ENCODE peak calls at places on chromosomes 2 and 18, in seven cellular contexts. One of them, this sample, is unnamed.
A peak's percentile ranks its signal among the peaks of the same experiment; 100 is the strongest.

GRCh38 chr2:239328306-239329191 is 72.3 kb downstream of the HDAC4 start:
- DNase-seq in Jurkat, Clone E6-1: no peak
- DNase-seq in GM12865: no peak
- DNase-seq in mucosa of descending colon: no peak
- DNase-seq in brain microvascular endothelial cell: peak; percentile 52
- DNase-seq in endothelial cell of umbilical vein: peak; percentile 63
- DNase-seq in HepG2: no peak
- DNase-seq in this sample: peak; percentile 84

GRCh38 chr2:152335851-152336102 is 803 bp downstream of the FMNL2 start:
- DNase-seq in Jurkat, Clone E6-1: no peak
- DNase-seq in GM12865: no peak
- DNase-seq in mucosa of descending colon: no peak
- DNase-seq in brain microvascular endothelial cell: no peak
- DNase-seq in endothelial cell of umbilical vein: no peak
- DNase-seq in HepG2: no peak
- DNase-seq in this sample: no peak

GRCh38 chr18:24342347-24342746 is 55.3 kb downstream of the OSBPL1A start:
- DNase-seq in Jurkat, Clone E6-1: no peak
- DNase-seq in GM12865: no peak
- DNase-seq in mucosa of descending colon: no peak
- DNase-seq in brain microvascular endothelial cell: peak; percentile 32
- DNase-seq in endothelial cell of umbilical vein: no peak
- DNase-seq in HepG2: no peak
- DNase-seq in this sample: no peak

GRCh38 chr2:12534646-12535263 is 182.0 kb upstream of the TRIB2 start:
- DNase-seq in Jurkat, Clone E6-1: no peak
- DNase-seq in GM12865: no peak
- DNase-seq in mucosa of descending colon: no peak
- DNase-seq in brain microvascular endothelial cell: peak; percentile 91
- DNase-seq in endothelial cell of umbilical vein: no peak
- DNase-seq in HepG2: no peak
- DNase-seq in this sample: no peak

GRCh38 chr2:237687666-237688065 is 60.3 kb downstream of the LRRFIP1 start:
- DNase-seq in Jurkat, Clone E6-1: peak; percentile 66
- DNase-seq in GM12865: peak; percentile 87
- DNase-seq in mucosa of descending colon: peak; percentile 75
- DNase-seq in brain microvascular endothelial cell: peak; percentile 99
- DNase-seq in endothelial cell of umbilical vein: no peak
- DNase-seq in HepG2: peak; percentile 90
- DNase-seq in this sample: peak; percentile 68

GRCh38 chr2:30257266-30258214 is 26.2 kb downstream of the LBH start:
- DNase-seq in Jurkat, Clone E6-1: peak; percentile 57
- DNase-seq in GM12865: no peak
- DNase-seq in mucosa of descending colon: no peak
- DNase-seq in brain microvascular endothelial cell: no peak
- DNase-seq in endothelial cell of umbilical vein: no peak
- DNase-seq in HepG2: no peak
- DNase-seq in this sample: no peak

GRCh38 chr18:11767935-11768334 is 78.9 kb downstream of the GNAL start:
- DNase-seq in Jurkat, Clone E6-1: no peak
- DNase-seq in GM12865: no peak
- DNase-seq in mucosa of descending colon: no peak
- DNase-seq in brain microvascular endothelial cell: no peak
- DNase-seq in endothelial cell of umbilical vein: no peak
- DNase-seq in HepG2: no peak
- DNase-seq in this sample: no peak

GRCh38 chr2:188931361-188931760 is 42.8 kb upstream of the COL3A1 start:
- DNase-seq in Jurkat, Clone E6-1: no peak
- DNase-seq in GM12865: no peak
- DNase-seq in mucosa of descending colon: no peak
- DNase-seq in brain microvascular endothelial cell: no peak
- DNase-seq in endothelial cell of umbilical vein: no peak
- DNase-seq in HepG2: no peak
- DNase-seq in this sample: no peak

GRCh38 chr2:238739668-238740067 is 108.2 kb upstream of the TWIST2 start:
- DNase-seq in Jurkat, Clone E6-1: no peak
- DNase-seq in GM12865: no peak
- DNase-seq in mucosa of descending colon: no peak
- DNase-seq in brain microvascular endothelial cell: no peak
- DNase-seq in endothelial cell of umbilical vein: no peak
- DNase-seq in HepG2: no peak
- DNase-seq in this sample: no peak

GRCh38 chr2:20012282-20013060 is at the start of gene MATN3:
- DNase-seq in Jurkat, Clone E6-1: no peak
- DNase-seq in GM12865: no peak
- DNase-seq in mucosa of descending colon: peak; percentile 46
- DNase-seq in brain microvascular endothelial cell: no peak
- DNase-seq in endothelial cell of umbilical vein: no peak
- DNase-seq in HepG2: peak; percentile 68
- DNase-seq in this sample: peak; percentile 52

GRCh38 chr18:58348517-58348916 is 280.4 kb downstream of the ALPK2 start:
- DNase-seq in Jurkat, Clone E6-1: no peak
- DNase-seq in GM12865: no peak
- DNase-seq in mucosa of descending colon: no peak
- DNase-seq in brain microvascular endothelial cell: no peak
- DNase-seq in endothelial cell of umbilical vein: no peak
- DNase-seq in HepG2: no peak
- DNase-seq in this sample: no peak

GRCh38 chr2:174752403-174753037 is 11.8 kb downstream of the CHRNA1 start:
- DNase-seq in Jurkat, Clone E6-1: no peak
- DNase-seq in GM12865: peak; percentile 82
- DNase-seq in mucosa of descending colon: no peak
- DNase-seq in brain microvascular endothelial cell: no peak
- DNase-seq in endothelial cell of umbilical vein: no peak
- DNase-seq in HepG2: no peak
- DNase-seq in this sample: peak; percentile 16

GRCh38 chr2:141959941-141960340 is 170.9 kb downstream of the LRP1B start:
- DNase-seq in Jurkat, Clone E6-1: no peak
- DNase-seq in GM12865: no peak
- DNase-seq in mucosa of descending colon: no peak
- DNase-seq in brain microvascular endothelial cell: no peak
- DNase-seq in endothelial cell of umbilical vein: no peak
- DNase-seq in HepG2: no peak
- DNase-seq in this sample: no peak

GRCh38 chr2:209426432-209426831 is 2.6 kb downstream of the MAP2 start:
- DNase-seq in Jurkat, Clone E6-1: no peak
- DNase-seq in GM12865: no peak
- DNase-seq in mucosa of descending colon: no peak
- DNase-seq in brain microvascular endothelial cell: no peak
- DNase-seq in endothelial cell of umbilical vein: peak; percentile 4
- DNase-seq in HepG2: no peak
- DNase-seq in this sample: no peak

GRCh38 chr2:229980440-229981184 is 58.3 kb downstream of the FBXO36 start:
- DNase-seq in Jurkat, Clone E6-1: peak; percentile 11
- DNase-seq in GM12865: peak; percentile 68
- DNase-seq in mucosa of descending colon: peak; percentile 14
- DNase-seq in brain microvascular endothelial cell: peak; percentile 76
- DNase-seq in endothelial cell of umbilical vein: peak; percentile 90
- DNase-seq in HepG2: no peak
- DNase-seq in this sample: peak; percentile 33

GRCh38 chr18:36415606-36416005 is 118.1 kb downstream of the FHOD3 start:
- DNase-seq in Jurkat, Clone E6-1: no peak
- DNase-seq in GM12865: no peak
- DNase-seq in mucosa of descending colon: no peak
- DNase-seq in brain microvascular endothelial cell: no peak
- DNase-seq in endothelial cell of umbilical vein: no peak
- DNase-seq in HepG2: no peak
- DNase-seq in this sample: no peak

GRCh38 chr2:16349811-16350210 is 315.8 kb downstream of the CYRIA start:
- DNase-seq in Jurkat, Clone E6-1: no peak
- DNase-seq in GM12865: no peak
- DNase-seq in mucosa of descending colon: no peak
- DNase-seq in brain microvascular endothelial cell: no peak
- DNase-seq in endothelial cell of umbilical vein: no peak
- DNase-seq in HepG2: no peak
- DNase-seq in this sample: no peak

GRCh38 chr18:8901019-8901418 is 195.7 kb downstream of the MTCL1 start:
- DNase-seq in Jurkat, Clone E6-1: no peak
- DNase-seq in GM12865: peak; percentile 14
- DNase-seq in mucosa of descending colon: no peak
- DNase-seq in brain microvascular endothelial cell: no peak
- DNase-seq in endothelial cell of umbilical vein: no peak
- DNase-seq in HepG2: no peak
- DNase-seq in this sample: no peak

GRCh38 chr2:125837108-125837507 is 818.9 kb upstream of the GYPC start:
- DNase-seq in Jurkat, Clone E6-1: no peak
- DNase-seq in GM12865: no peak
- DNase-seq in mucosa of descending colon: peak; percentile 18
- DNase-seq in brain microvascular endothelial cell: no peak
- DNase-seq in endothelial cell of umbilical vein: no peak
- DNase-seq in HepG2: no peak
- DNase-seq in this sample: peak; percentile 15

GRCh38 chr2:221283896-221284295 is 288.2 kb downstream of the EPHA4 start:
- DNase-seq in Jurkat, Clone E6-1: no peak
- DNase-seq in GM12865: no peak
- DNase-seq in mucosa of descending colon: no peak
- DNase-seq in brain microvascular endothelial cell: no peak
- DNase-seq in endothelial cell of umbilical vein: no peak
- DNase-seq in HepG2: no peak
- DNase-seq in this sample: no peak

GRCh38 chr18:55907352-55908045 is 319.5 kb upstream of the TCF4 start:
- DNase-seq in Jurkat, Clone E6-1: no peak
- DNase-seq in GM12865: no peak
- DNase-seq in mucosa of descending colon: peak; percentile 10
- DNase-seq in brain microvascular endothelial cell: no peak
- DNase-seq in endothelial cell of umbilical vein: peak; percentile 22
- DNase-seq in HepG2: no peak
- DNase-seq in this sample: no peak

GRCh38 chr2:24124003-24124585 is 825 bp downstream of the FAM228B start:
- DNase-seq in Jurkat, Clone E6-1: no peak
- DNase-seq in GM12865: no peak
- DNase-seq in mucosa of descending colon: no peak
- DNase-seq in brain microvascular endothelial cell: peak; percentile 30
- DNase-seq in endothelial cell of umbilical vein: no peak
- DNase-seq in HepG2: no peak
- DNase-seq in this sample: no peak

GRCh38 chr18:79200546-79201268 is 131.5 kb downstream of the ATP9B start:
- DNase-seq in Jurkat, Clone E6-1: peak; percentile 4
- DNase-seq in GM12865: peak; percentile 46
- DNase-seq in mucosa of descending colon: peak; percentile 12
- DNase-seq in brain microvascular endothelial cell: no peak
- DNase-seq in endothelial cell of umbilical vein: peak; percentile 9
- DNase-seq in HepG2: no peak
- DNase-seq in this sample: peak; percentile 7

GRCh38 chr2:171319164-171319810 is 114.5 kb downstream of the METTL8 start:
- DNase-seq in Jurkat, Clone E6-1: no peak
- DNase-seq in GM12865: peak; percentile 95
- DNase-seq in mucosa of descending colon: peak; percentile 10
- DNase-seq in brain microvascular endothelial cell: peak; percentile 42
- DNase-seq in endothelial cell of umbilical vein: peak; percentile 86
- DNase-seq in HepG2: no peak
- DNase-seq in this sample: no peak

GRCh38 chr18:60554961-60555360 is 182.4 kb upstream of the MC4R start:
- DNase-seq in Jurkat, Clone E6-1: no peak
- DNase-seq in GM12865: no peak
- DNase-seq in mucosa of descending colon: no peak
- DNase-seq in brain microvascular endothelial cell: no peak
- DNase-seq in endothelial cell of umbilical vein: no peak
- DNase-seq in HepG2: no peak
- DNase-seq in this sample: no peak

GRCh38 chr2:105886680-105887079 is 142.0 kb downstream of the NCK2 start:
- DNase-seq in Jurkat, Clone E6-1: no peak
- DNase-seq in GM12865: no peak
- DNase-seq in mucosa of descending colon: no peak
- DNase-seq in brain microvascular endothelial cell: no peak
- DNase-seq in endothelial cell of umbilical vein: no peak
- DNase-seq in HepG2: no peak
- DNase-seq in this sample: peak; percentile 48
- H3K4me3 ChIP-seq in Jurkat, Clone E6-1: no peak overlapping the region
- H3K4me3 ChIP-seq in GM12865: no peak overlapping the region
- H3K4me3 ChIP-seq in mucosa of descending colon: no peak overlapping the region
- H3K4me3 ChIP-seq in brain microvascular endothelial cell: no peak overlapping the region
- H3K4me3 ChIP-seq in endothelial cell of umbilical vein: no peak overlapping the region
- H3K4me3 ChIP-seq in HepG2: no peak overlapping the region
- H3K4me3 ChIP-seq in this sample: no peak overlapping the region

DNA sequence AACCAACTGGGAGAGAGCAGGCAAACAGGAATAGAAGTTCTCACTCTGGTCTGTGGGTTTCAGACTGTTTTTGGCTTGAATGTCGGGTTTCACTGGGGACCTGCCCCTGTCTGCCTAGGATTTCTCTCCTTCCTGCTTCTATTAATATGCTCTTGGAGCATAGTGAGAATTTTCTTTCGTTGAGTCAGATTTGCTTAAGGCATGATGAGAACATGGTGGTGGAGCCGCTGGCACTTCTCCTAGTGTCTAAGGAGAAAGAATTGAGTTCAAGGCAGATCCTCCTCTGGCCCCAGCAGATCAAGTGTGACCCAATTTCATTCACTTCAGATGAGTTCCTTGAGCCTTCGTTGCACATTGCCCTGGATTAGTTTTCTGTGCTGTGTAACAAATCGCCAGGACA is 103.9 kb upstream of the HS6ST1 start:
- DNase-seq in Jurkat, Clone E6-1: no peak
- DNase-seq in GM12865: no peak
- DNase-seq in mucosa of descending colon: no peak
- DNase-seq in brain microvascular endothelial cell: peak; percentile 83
- DNase-seq in endothelial cell of umbilical vein: no peak
- DNase-seq in HepG2: no peak
- DNase-seq in this sample: no peak
- H3K4me3 ChIP-seq in Jurkat, Clone E6-1: no peak overlapping the region
- H3K4me3 ChIP-seq in GM12865: no peak overlapping the region
- H3K4me3 ChIP-seq in mucosa of descending colon: no peak overlapping the region
- H3K4me3 ChIP-seq in brain microvascular endothelial cell: no peak overlapping the region
- H3K4me3 ChIP-seq in endothelial cell of umbilical vein: no peak overlapping the region
- H3K4me3 ChIP-seq in HepG2: no peak overlapping the region
- H3K4me3 ChIP-seq in this sample: no peak overlapping the region

GRCh38 chr2:181846359-181846758 is 45.2 kb upstream of the ITPRID2 start:
- DNase-seq in Jurkat, Clone E6-1: no peak
- DNase-seq in GM12865: no peak
- DNase-seq in mucosa of descending colon: no peak
- DNase-seq in brain microvascular endothelial cell: no peak
- DNase-seq in endothelial cell of umbilical vein: no peak
- DNase-seq in HepG2: no peak
- DNase-seq in this sample: no peak
- H3K4me3 ChIP-seq in Jurkat, Clone E6-1: no peak overlapping the region
- H3K4me3 ChIP-seq in GM12865: no peak overlapping the region
- H3K4me3 ChIP-seq in mucosa of descending colon: no peak overlapping the region
- H3K4me3 ChIP-seq in brain microvascular endothelial cell: no peak overlapping the region
- H3K4me3 ChIP-seq in endothelial cell of umbilical vein: no peak overlapping the region
- H3K4me3 ChIP-seq in HepG2: no peak overlapping the region
- H3K4me3 ChIP-seq in this sample: no peak overlapping the region

DNA sequence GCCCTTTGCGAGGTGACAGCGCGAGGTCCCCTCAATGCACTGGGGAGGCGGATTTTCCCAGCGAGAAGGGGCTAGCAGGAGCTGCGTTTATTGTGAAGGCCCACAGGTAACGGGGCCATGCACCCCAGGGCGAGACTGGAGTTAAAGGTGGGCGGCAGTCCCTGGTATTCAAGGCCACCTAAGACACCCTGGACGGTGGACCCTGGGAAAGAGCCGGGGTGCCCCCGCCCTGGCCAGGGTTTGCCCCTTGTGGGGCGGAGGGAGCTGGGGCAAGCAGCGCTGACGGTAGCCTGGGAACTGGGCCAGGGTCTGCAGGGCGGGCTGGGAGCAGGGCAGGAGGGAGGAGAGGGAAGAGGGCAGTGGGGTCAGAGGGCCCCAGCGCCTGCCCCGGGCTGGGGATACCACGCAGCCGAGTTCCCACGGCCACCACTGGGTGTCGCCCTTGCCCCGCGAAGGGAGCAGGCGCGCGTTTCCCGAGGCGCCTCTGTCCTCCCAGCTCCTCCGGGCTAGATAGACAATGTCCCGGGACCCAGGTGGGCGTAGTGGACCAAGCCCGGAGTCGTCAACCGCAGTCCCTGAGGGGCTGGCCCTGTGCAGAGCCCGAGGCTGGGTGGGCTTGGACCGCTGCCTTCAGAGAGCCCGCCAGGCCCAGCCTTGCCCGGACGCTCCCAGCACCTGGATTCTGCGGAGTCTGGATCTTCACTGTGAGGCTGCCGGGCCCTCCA is 80.2 kb downstream of the SMAD4 start:
- DNase-seq in Jurkat, Clone E6-1: no peak
- DNase-seq in GM12865: peak; percentile 63
- DNase-seq in mucosa of descending colon: peak; percentile 76
- DNase-seq in brain microvascular endothelial cell: peak; percentile 33
- DNase-seq in endothelial cell of umbilical vein: peak; percentile 20
- DNase-seq in HepG2: peak; percentile 15
- DNase-seq in this sample: peak; percentile 39
- H3K4me3 ChIP-seq in Jurkat, Clone E6-1: no peak overlapping the region
- H3K4me3 ChIP-seq in GM12865: no peak overlapping the region
- H3K4me3 ChIP-seq in mucosa of descending colon: no peak overlapping the region
- H3K4me3 ChIP-seq in brain microvascular endothelial cell: no peak overlapping the region
- H3K4me3 ChIP-seq in endothelial cell of umbilical vein: no peak overlapping the region
- H3K4me3 ChIP-seq in HepG2: peak overlapping the region; percentile 61
- H3K4me3 ChIP-seq in this sample: no peak overlapping the region

This sample was measured in small intestine.